ENCODE peak calls at places on chromosomes 12 and 14, in nine cellular contexts. One of them, this sample, is unnamed.

GRCh38 chr14:73633517-73634332 is 11.1 kb upstream of the DNAL1 start:
- DNase-seq in breast epithelium: peak
- DNase-seq in Peyer's patch: peak
- DNase-seq in body of pancreas: peak
- DNase-seq in tibial nerve: no peak
- DNase-seq in HCT116: no peak
- DNase-seq in sigmoid colon: peak
- DNase-seq in heart left ventricle: peak
- DNase-seq in A549: peak
- DNase-seq in this sample: peak

GRCh38 chr12:124510301-124510970 is 57.0 kb downstream of the NCOR2 start:
- DNase-seq in heart left ventricle: no peak
- DNase-seq in Peyer's patch: no peak
- DNase-seq in A549: no peak
- DNase-seq in breast epithelium: no peak
- DNase-seq in tibial nerve: no peak
- DNase-seq in sigmoid colon: no peak
- DNase-seq in body of pancreas: peak
- DNase-seq in HCT116: no peak
- DNase-seq in this sample: peak

GRCh38 chr14:34655959-34656358 is 26.0 kb upstream of the SNX6 start:
- DNase-seq in Peyer's patch: no peak
- DNase-seq in HCT116: no peak
- DNase-seq in sigmoid colon: no peak
- DNase-seq in A549: no peak
- DNase-seq in heart left ventricle: no peak
- DNase-seq in body of pancreas: no peak
- DNase-seq in tibial nerve: no peak
- DNase-seq in breast epithelium: no peak
- DNase-seq in this sample: peak

GRCh38 chr12:73798523-73798922 is 739.1 kb upstream of the ATXN7L3B start:
- DNase-seq in body of pancreas: no peak
- DNase-seq in tibial nerve: no peak
- DNase-seq in breast epithelium: no peak
- DNase-seq in Peyer's patch: no peak
- DNase-seq in sigmoid colon: no peak
- DNase-seq in heart left ventricle: no peak
- DNase-seq in HCT116: no peak
- DNase-seq in A549: no peak
- DNase-seq in this sample: no peak

GRCh38 chr14:30444451-30444850 is 114.5 kb upstream of the G2E3 start:
- DNase-seq in heart left ventricle: no peak
- DNase-seq in breast epithelium: no peak
- DNase-seq in tibial nerve: no peak
- DNase-seq in sigmoid colon: no peak
- DNase-seq in HCT116: no peak
- DNase-seq in Peyer's patch: no peak
- DNase-seq in body of pancreas: no peak
- DNase-seq in A549: no peak
- DNase-seq in this sample: no peak

GRCh38 chr14:55356913-55357312 is 54.7 kb downstream of the ATG14 start:
- DNase-seq in A549: no peak
- DNase-seq in breast epithelium: no peak
- DNase-seq in sigmoid colon: no peak
- DNase-seq in Peyer's patch: no peak
- DNase-seq in heart left ventricle: no peak
- DNase-seq in HCT116: no peak
- DNase-seq in body of pancreas: no peak
- DNase-seq in tibial nerve: no peak
- DNase-seq in this sample: no peak

GRCh38 chr12:112013601-112014402 is 576 bp downstream of the ERP29 start:
- DNase-seq in body of pancreas: peak
- DNase-seq in Peyer's patch: peak
- DNase-seq in sigmoid colon: peak
- DNase-seq in A549: peak
- DNase-seq in heart left ventricle: peak
- DNase-seq in HCT116: peak
- DNase-seq in tibial nerve: no peak
- DNase-seq in breast epithelium: peak
- DNase-seq in this sample: peak

GRCh38 chr14:79580414-79580813 is 630.9 kb downstream of the DIO2 start:
- DNase-seq in tibial nerve: no peak
- DNase-seq in sigmoid colon: no peak
- DNase-seq in A549: no peak
- DNase-seq in body of pancreas: no peak
- DNase-seq in HCT116: no peak
- DNase-seq in Peyer's patch: no peak
- DNase-seq in heart left ventricle: no peak
- DNase-seq in breast epithelium: no peak
- DNase-seq in this sample: no peak

GRCh38 chr14:34715108-34715863 is 893 bp upstream of the CFL2 start:
- DNase-seq in breast epithelium: no peak
- DNase-seq in heart left ventricle: no peak
- DNase-seq in body of pancreas: no peak
- DNase-seq in sigmoid colon: no peak
- DNase-seq in A549: no peak
- DNase-seq in tibial nerve: no peak
- DNase-seq in Peyer's patch: no peak
- DNase-seq in HCT116: no peak
- DNase-seq in this sample: no peak

GRCh38 chr12:66698558-66698957 is 19.7 kb upstream of the GRIP1 start:
- DNase-seq in breast epithelium: no peak
- DNase-seq in HCT116: no peak
- DNase-seq in heart left ventricle: no peak
- DNase-seq in A549: no peak
- DNase-seq in sigmoid colon: no peak
- DNase-seq in Peyer's patch: no peak
- DNase-seq in body of pancreas: no peak
- DNase-seq in tibial nerve: no peak
- DNase-seq in this sample: no peak

GRCh38 chr14:104557086-104557485 is 22.5 kb upstream of the C14orf180 start:
- DNase-seq in Peyer's patch: no peak
- DNase-seq in body of pancreas: no peak
- DNase-seq in sigmoid colon: peak
- DNase-seq in heart left ventricle: peak
- DNase-seq in breast epithelium: no peak
- DNase-seq in A549: no peak
- DNase-seq in HCT116: no peak
- DNase-seq in tibial nerve: no peak
- DNase-seq in this sample: no peak

GRCh38 chr14:31941487-31941886 is 135.6 kb upstream of the ARHGAP5 start:
- DNase-seq in tibial nerve: no peak
- DNase-seq in sigmoid colon: no peak
- DNase-seq in breast epithelium: no peak
- DNase-seq in A549: no peak
- DNase-seq in HCT116: no peak
- DNase-seq in Peyer's patch: no peak
- DNase-seq in heart left ventricle: no peak
- DNase-seq in body of pancreas: no peak
- DNase-seq in this sample: no peak

GRCh38 chr14:101507306-101508150 is 53.8 kb upstream of the DIO3 start:
- DNase-seq in Peyer's patch: peak
- DNase-seq in HCT116: no peak
- DNase-seq in sigmoid colon: peak
- DNase-seq in tibial nerve: peak
- DNase-seq in heart left ventricle: peak
- DNase-seq in breast epithelium: peak
- DNase-seq in A549: no peak
- DNase-seq in body of pancreas: no peak
- DNase-seq in this sample: no peak

GRCh38 chr14:45838597-45838996 is 585.6 kb upstream of the MIS18BP1 start:
- DNase-seq in tibial nerve: no peak
- DNase-seq in A549: no peak
- DNase-seq in HCT116: no peak
- DNase-seq in breast epithelium: no peak
- DNase-seq in heart left ventricle: no peak
- DNase-seq in body of pancreas: no peak
- DNase-seq in sigmoid colon: no peak
- DNase-seq in Peyer's patch: no peak
- DNase-seq in this sample: no peak

GRCh38 chr12:130566446-130567155 is 149.5 kb downstream of the RIMBP2 start:
- DNase-seq in heart left ventricle: no peak
- DNase-seq in HCT116: no peak
- DNase-seq in breast epithelium: no peak
- DNase-seq in body of pancreas: no peak
- DNase-seq in Peyer's patch: no peak
- DNase-seq in tibial nerve: no peak
- DNase-seq in A549: no peak
- DNase-seq in sigmoid colon: no peak
- DNase-seq in this sample: no peak

GRCh38 chr12:125346361-125346760 is 281.1 kb downstream of the AACS start:
- DNase-seq in body of pancreas: no peak
- DNase-seq in A549: no peak
- DNase-seq in heart left ventricle: no peak
- DNase-seq in sigmoid colon: no peak
- DNase-seq in tibial nerve: no peak
- DNase-seq in HCT116: no peak
- DNase-seq in breast epithelium: no peak
- DNase-seq in Peyer's patch: no peak
- DNase-seq in this sample: no peak

GRCh38 chr14:71187633-71188356 is 280.5 kb downstream of the PCNX1 start:
- DNase-seq in HCT116: no peak
- DNase-seq in Peyer's patch: no peak
- DNase-seq in body of pancreas: peak
- DNase-seq in heart left ventricle: no peak
- DNase-seq in sigmoid colon: no peak
- DNase-seq in A549: no peak
- DNase-seq in tibial nerve: no peak
- DNase-seq in breast epithelium: no peak
- DNase-seq in this sample: no peak

GRCh38 chr12:121196902-121197301 is 13.0 kb upstream of the P2RX4 start:
- DNase-seq in body of pancreas: peak
- DNase-seq in tibial nerve: no peak
- DNase-seq in breast epithelium: no peak
- DNase-seq in A549: no peak
- DNase-seq in HCT116: no peak
- DNase-seq in sigmoid colon: no peak
- DNase-seq in heart left ventricle: no peak
- DNase-seq in Peyer's patch: no peak
- DNase-seq in this sample: peak

GRCh38 chr12:82426081-82426480 is 67.8 kb downstream of the METTL25 start:
- DNase-seq in HCT116: no peak
- DNase-seq in sigmoid colon: no peak
- DNase-seq in heart left ventricle: no peak
- DNase-seq in breast epithelium: no peak
- DNase-seq in tibial nerve: no peak
- DNase-seq in A549: no peak
- DNase-seq in Peyer's patch: no peak
- DNase-seq in body of pancreas: no peak
- DNase-seq in this sample: no peak

GRCh38 chr12:96329545-96329944 is 70.7 kb downstream of the CDK17 start:
- DNase-seq in HCT116: no peak
- DNase-seq in heart left ventricle: no peak
- DNase-seq in breast epithelium: no peak
- DNase-seq in body of pancreas: no peak
- DNase-seq in A549: no peak
- DNase-seq in Peyer's patch: no peak
- DNase-seq in tibial nerve: no peak
- DNase-seq in sigmoid colon: no peak
- DNase-seq in this sample: peak

GRCh38 chr12:108633534-108634224 is at the start of gene SELPLG:
- DNase-seq in breast epithelium: no peak
- DNase-seq in HCT116: no peak
- DNase-seq in heart left ventricle: peak
- DNase-seq in Peyer's patch: peak
- DNase-seq in body of pancreas: peak
- DNase-seq in A549: no peak
- DNase-seq in tibial nerve: no peak
- DNase-seq in sigmoid colon: peak
- DNase-seq in this sample: peak
- TF ChIP-seq POLR2A in breast epithelium: no peak
- TF ChIP-seq POLR2A in HCT116: no peak
- TF ChIP-seq POLR2A in heart left ventricle: peak
- TF ChIP-seq POLR2A in Peyer's patch: peak
- TF ChIP-seq POLR2A in body of pancreas: no peak
- TF ChIP-seq POLR2A in A549: no peak
- TF ChIP-seq POLR2A in tibial nerve: no peak
- TF ChIP-seq POLR2A in sigmoid colon: no peak
- TF ChIP-seq POLR2A in this sample: peak

GRCh38 chr14:66507722-66508546 is at the start of gene GPHN:
- DNase-seq in tibial nerve: peak
- DNase-seq in sigmoid colon: peak
- DNase-seq in HCT116: peak
- DNase-seq in A549: peak
- DNase-seq in body of pancreas: peak
- DNase-seq in Peyer's patch: peak
- DNase-seq in heart left ventricle: peak
- DNase-seq in breast epithelium: peak
- DNase-seq in this sample: peak
- TF ChIP-seq POLR2A in tibial nerve: peak
- TF ChIP-seq POLR2A in sigmoid colon: peak
- TF ChIP-seq POLR2A in HCT116: peak
- TF ChIP-seq POLR2A in A549: peak
- TF ChIP-seq POLR2A in body of pancreas: peak
- TF ChIP-seq POLR2A in Peyer's patch: peak
- TF ChIP-seq POLR2A in heart left ventricle: peak
- TF ChIP-seq POLR2A in breast epithelium: no peak
- TF ChIP-seq POLR2A in this sample: peak

GRCh38 chr14:94768521-94769412 is 1.1 kb downstream of the GSC start:
- DNase-seq in tibial nerve: peak
- DNase-seq in heart left ventricle: no peak
- DNase-seq in HCT116: no peak
- DNase-seq in sigmoid colon: peak
- DNase-seq in body of pancreas: peak
- DNase-seq in Peyer's patch: no peak
- DNase-seq in breast epithelium: no peak
- DNase-seq in A549: no peak
- DNase-seq in this sample: no peak
- TF ChIP-seq POLR2A in tibial nerve: no peak
- TF ChIP-seq POLR2A in heart left ventricle: no peak
- TF ChIP-seq POLR2A in HCT116: no peak
- TF ChIP-seq POLR2A in sigmoid colon: no peak
- TF ChIP-seq POLR2A in body of pancreas: no peak
- TF ChIP-seq POLR2A in Peyer's patch: no peak
- TF ChIP-seq POLR2A in breast epithelium: no peak
- TF ChIP-seq POLR2A in A549: no peak
- TF ChIP-seq POLR2A in this sample: no peak

DNA sequence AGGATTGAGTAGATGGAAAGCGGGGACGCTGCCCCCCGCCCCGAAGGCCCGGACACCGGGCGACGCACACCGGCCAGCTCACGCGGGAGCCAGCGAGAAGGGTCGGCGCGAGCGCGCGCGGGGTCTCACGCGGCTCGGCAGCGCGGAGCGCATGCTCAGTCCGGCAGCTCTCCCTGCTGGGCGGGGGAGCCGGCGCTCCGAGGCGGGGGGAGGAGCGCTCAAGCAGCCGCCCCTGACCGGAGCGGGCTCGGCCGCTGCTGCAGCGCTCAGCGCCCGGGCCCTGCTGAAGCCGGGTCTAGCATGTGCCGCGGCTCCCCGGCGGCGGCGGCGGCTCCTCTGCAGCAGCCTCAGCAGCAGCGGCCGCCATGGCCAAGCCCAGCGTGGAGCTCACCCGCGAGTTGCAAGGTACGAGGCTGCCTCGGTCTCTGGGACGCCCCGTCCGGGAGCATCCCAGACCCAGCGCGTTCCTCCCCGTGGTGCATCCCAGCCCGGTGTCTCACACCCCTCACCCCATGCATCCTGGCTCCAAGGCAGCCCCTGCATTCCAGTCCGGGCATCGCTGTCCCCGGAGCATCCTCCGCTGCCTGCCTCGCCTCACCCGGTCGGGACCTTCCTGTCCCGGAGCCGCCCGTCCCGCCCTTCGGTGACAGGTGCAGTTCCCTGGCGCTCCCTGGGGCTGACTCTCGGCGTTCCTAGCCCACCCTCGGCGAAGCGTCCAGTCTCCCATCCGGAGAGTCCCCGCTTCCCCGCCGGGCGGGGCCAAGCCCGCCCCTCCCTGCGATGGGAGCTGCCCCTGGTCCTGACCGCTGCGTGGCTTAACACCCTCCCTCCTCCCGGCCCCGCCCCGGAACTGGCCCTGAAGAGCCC is at the start of gene CARMIL3:
- DNase-seq in sigmoid colon: peak
- DNase-seq in body of pancreas: peak
- DNase-seq in Peyer's patch: peak
- DNase-seq in tibial nerve: no peak
- DNase-seq in HCT116: no peak
- DNase-seq in breast epithelium: no peak
- DNase-seq in heart left ventricle: peak
- DNase-seq in A549: peak
- DNase-seq in this sample: peak
- TF ChIP-seq POLR2A in sigmoid colon: no peak
- TF ChIP-seq POLR2A in body of pancreas: peak
- TF ChIP-seq POLR2A in Peyer's patch: no peak
- TF ChIP-seq POLR2A in tibial nerve: no peak
- TF ChIP-seq POLR2A in HCT116: peak
- TF ChIP-seq POLR2A in breast epithelium: no peak
- TF ChIP-seq POLR2A in heart left ventricle: peak
- TF ChIP-seq POLR2A in A549: peak
- TF ChIP-seq POLR2A in this sample: no peak